ENCODE peak calls at places on chromosomes 1 and 21, in six cellular contexts. One of them, this sample, is unnamed. For H3K4me1, the result is how much of the 10 kb centered on the place peaks cover.

GRCh38 chr1:27960762-27961645 is 1.2 kb downstream of the XKR8 start:
- DNase-seq in ovary: no peak
- DNase-seq in Peyer's patch: no peak
- DNase-seq in CD4-positive, CD25-positive, alpha-beta regulatory T cell: no peak
- DNase-seq in CD8-positive, alpha-beta memory T cell: no peak
- DNase-seq in prostate gland: no peak
- DNase-seq in this sample: no peak

GRCh38 chr1:22507582-22507981 is 55.7 kb upstream of the EPHA8 start:
- DNase-seq in ovary: no peak
- DNase-seq in Peyer's patch: no peak
- DNase-seq in CD4-positive, CD25-positive, alpha-beta regulatory T cell: no peak
- DNase-seq in CD8-positive, alpha-beta memory T cell: no peak
- DNase-seq in prostate gland: no peak
- DNase-seq in this sample: no peak

GRCh38 chr1:234836045-234836681 is 226.2 kb upstream of the IRF2BP2 start:
- DNase-seq in ovary: no peak
- DNase-seq in Peyer's patch: no peak
- DNase-seq in CD4-positive, CD25-positive, alpha-beta regulatory T cell: no peak
- DNase-seq in CD8-positive, alpha-beta memory T cell: no peak
- DNase-seq in prostate gland: no peak
- DNase-seq in this sample: no peak

GRCh38 chr1:150537732-150538684 is 11.2 kb upstream of the ADAMTSL4 start:
- DNase-seq in ovary: no peak
- DNase-seq in Peyer's patch: no peak
- DNase-seq in CD4-positive, CD25-positive, alpha-beta regulatory T cell: no peak
- DNase-seq in CD8-positive, alpha-beta memory T cell: no peak
- DNase-seq in prostate gland: no peak
- DNase-seq in this sample: no peak

GRCh38 chr1:161953256-161953920 is 70.3 kb downstream of the OLFML2B start:
- DNase-seq in ovary: no peak
- DNase-seq in Peyer's patch: no peak
- DNase-seq in CD4-positive, CD25-positive, alpha-beta regulatory T cell: no peak
- DNase-seq in CD8-positive, alpha-beta memory T cell: no peak
- DNase-seq in prostate gland: no peak
- DNase-seq in this sample: no peak

GRCh38 chr1:206829875-206830274 is 35.5 kb upstream of the IL20 start:
- DNase-seq in ovary: no peak
- DNase-seq in Peyer's patch: no peak
- DNase-seq in CD4-positive, CD25-positive, alpha-beta regulatory T cell: peak
- DNase-seq in CD8-positive, alpha-beta memory T cell: no peak
- DNase-seq in prostate gland: no peak
- DNase-seq in this sample: no peak

GRCh38 chr1:150973826-150974579 is 632 bp downstream of the CERS2 start:
- DNase-seq in ovary: peak
- DNase-seq in Peyer's patch: peak
- DNase-seq in CD4-positive, CD25-positive, alpha-beta regulatory T cell: peak
- DNase-seq in CD8-positive, alpha-beta memory T cell: peak
- DNase-seq in prostate gland: peak
- DNase-seq in this sample: peak

GRCh38 chr21:39854572-39854971 is 12.7 kb upstream of the PCP4 start:
- DNase-seq in ovary: no peak
- DNase-seq in Peyer's patch: no peak
- DNase-seq in CD4-positive, CD25-positive, alpha-beta regulatory T cell: no peak
- DNase-seq in CD8-positive, alpha-beta memory T cell: no peak
- DNase-seq in prostate gland: no peak
- DNase-seq in this sample: no peak

GRCh38 chr1:201703646-201704438 is 125.1 kb upstream of the IPO9 start:
- DNase-seq in ovary: peak
- DNase-seq in Peyer's patch: peak
- DNase-seq in CD4-positive, CD25-positive, alpha-beta regulatory T cell: peak
- DNase-seq in CD8-positive, alpha-beta memory T cell: peak
- DNase-seq in prostate gland: peak
- DNase-seq in this sample: peak

GRCh38 chr1:209386156-209386555 is 197.4 kb upstream of the CAMK1G start:
- DNase-seq in ovary: no peak
- DNase-seq in Peyer's patch: no peak
- DNase-seq in CD4-positive, CD25-positive, alpha-beta regulatory T cell: no peak
- DNase-seq in CD8-positive, alpha-beta memory T cell: no peak
- DNase-seq in prostate gland: no peak
- DNase-seq in this sample: no peak

GRCh38 chr1:224747578-224747977 is 131.5 kb downstream of the CNIH3 start:
- DNase-seq in ovary: no peak
- DNase-seq in Peyer's patch: no peak
- DNase-seq in CD4-positive, CD25-positive, alpha-beta regulatory T cell: no peak
- DNase-seq in CD8-positive, alpha-beta memory T cell: no peak
- DNase-seq in prostate gland: no peak
- DNase-seq in this sample: peak

GRCh38 chr21:29376556-29376955 is 77.8 kb downstream of the BACH1 start:
- DNase-seq in ovary: peak
- DNase-seq in Peyer's patch: peak
- DNase-seq in CD4-positive, CD25-positive, alpha-beta regulatory T cell: peak
- DNase-seq in CD8-positive, alpha-beta memory T cell: peak
- DNase-seq in prostate gland: no peak
- DNase-seq in this sample: peak

GRCh38 chr1:93619507-93620168 is 62.0 kb downstream of the BCAR3 start:
- DNase-seq in ovary: no peak
- DNase-seq in Peyer's patch: no peak
- DNase-seq in CD4-positive, CD25-positive, alpha-beta regulatory T cell: peak
- DNase-seq in CD8-positive, alpha-beta memory T cell: no peak
- DNase-seq in prostate gland: no peak
- DNase-seq in this sample: no peak

GRCh38 chr21:34073749-34074282 is 438 bp downstream of the MRPS6 start:
- DNase-seq in ovary: peak
- DNase-seq in Peyer's patch: peak
- DNase-seq in CD4-positive, CD25-positive, alpha-beta regulatory T cell: peak
- DNase-seq in CD8-positive, alpha-beta memory T cell: no peak
- DNase-seq in prostate gland: peak
- DNase-seq in this sample: peak

GRCh38 chr1:64172458-64172983 is 30.9 kb upstream of the UBE2U start:
- DNase-seq in ovary: no peak
- DNase-seq in Peyer's patch: no peak
- DNase-seq in CD4-positive, CD25-positive, alpha-beta regulatory T cell: no peak
- DNase-seq in CD8-positive, alpha-beta memory T cell: no peak
- DNase-seq in prostate gland: no peak
- DNase-seq in this sample: peak

GRCh38 chr1:59071289-59071688 is 225.6 kb upstream of the FGGY start:
- DNase-seq in ovary: no peak
- DNase-seq in Peyer's patch: peak
- DNase-seq in CD4-positive, CD25-positive, alpha-beta regulatory T cell: peak
- DNase-seq in CD8-positive, alpha-beta memory T cell: peak
- DNase-seq in prostate gland: peak
- DNase-seq in this sample: no peak

GRCh38 chr1:59075021-59075420 is 221.9 kb upstream of the FGGY start:
- DNase-seq in ovary: no peak
- DNase-seq in Peyer's patch: no peak
- DNase-seq in CD4-positive, CD25-positive, alpha-beta regulatory T cell: no peak
- DNase-seq in CD8-positive, alpha-beta memory T cell: no peak
- DNase-seq in prostate gland: no peak
- DNase-seq in this sample: no peak

GRCh38 chr1:59072017-59072947 is 224.6 kb upstream of the FGGY start:
- DNase-seq in ovary: no peak
- DNase-seq in Peyer's patch: peak
- DNase-seq in CD4-positive, CD25-positive, alpha-beta regulatory T cell: peak
- DNase-seq in CD8-positive, alpha-beta memory T cell: no peak
- DNase-seq in prostate gland: no peak
- DNase-seq in this sample: no peak

GRCh38 chr1:59076612-59077011 is 220.3 kb upstream of the FGGY start:
- DNase-seq in ovary: no peak
- DNase-seq in Peyer's patch: no peak
- DNase-seq in CD4-positive, CD25-positive, alpha-beta regulatory T cell: no peak
- DNase-seq in CD8-positive, alpha-beta memory T cell: no peak
- DNase-seq in prostate gland: no peak
- DNase-seq in this sample: no peak

GRCh38 chr1:59074574-59074973 is 222.3 kb upstream of the FGGY start:
- DNase-seq in ovary: no peak
- DNase-seq in Peyer's patch: no peak
- DNase-seq in CD4-positive, CD25-positive, alpha-beta regulatory T cell: no peak
- DNase-seq in CD8-positive, alpha-beta memory T cell: no peak
- DNase-seq in prostate gland: no peak
- DNase-seq in this sample: no peak
- H3K4me1 ChIP-seq in ovary: under half
- H3K4me1 ChIP-seq in Peyer's patch: under half
- H3K4me1 ChIP-seq in CD4-positive, CD25-positive, alpha-beta regulatory T cell: under half
- H3K4me1 ChIP-seq in CD8-positive, alpha-beta memory T cell: under half
- H3K4me1 ChIP-seq in prostate gland: under half
- H3K4me1 ChIP-seq in this sample: under half

DNA sequence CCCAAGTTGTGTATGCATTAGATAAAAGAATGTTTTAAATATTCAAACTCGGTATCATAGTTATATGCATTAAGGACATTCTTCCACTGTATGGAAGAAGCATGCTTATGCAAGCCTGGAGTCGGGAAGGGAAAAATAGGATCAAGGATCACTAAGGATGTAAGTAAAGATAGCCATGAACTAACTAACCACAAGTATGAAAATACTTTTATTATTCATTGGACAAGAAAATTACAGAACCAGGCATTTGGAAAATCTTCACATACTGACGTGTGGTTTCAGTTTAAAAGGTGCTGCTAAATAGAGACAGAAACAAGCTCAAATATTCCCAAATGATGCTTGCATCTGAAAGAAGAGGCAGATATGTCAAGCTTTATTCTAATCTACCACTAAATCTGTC is 26.9 kb upstream of the DPYD start:
- DNase-seq in ovary: no peak
- DNase-seq in Peyer's patch: no peak
- DNase-seq in CD4-positive, CD25-positive, alpha-beta regulatory T cell: no peak
- DNase-seq in CD8-positive, alpha-beta memory T cell: no peak
- DNase-seq in prostate gland: no peak
- DNase-seq in this sample: no peak
- H3K4me3 ChIP-seq in ovary: no peak
- H3K4me3 ChIP-seq in Peyer's patch: no peak
- H3K4me3 ChIP-seq in CD4-positive, CD25-positive, alpha-beta regulatory T cell: no peak
- H3K4me3 ChIP-seq in CD8-positive, alpha-beta memory T cell: no peak
- H3K4me3 ChIP-seq in prostate gland: no peak
- H3K4me3 ChIP-seq in this sample: no peak

GRCh38 chr1:89610457-89610991 is 22.4 kb upstream of the LRRC8C start:
- DNase-seq in ovary: no peak
- DNase-seq in Peyer's patch: no peak
- DNase-seq in CD4-positive, CD25-positive, alpha-beta regulatory T cell: peak
- DNase-seq in CD8-positive, alpha-beta memory T cell: peak
- DNase-seq in prostate gland: no peak
- DNase-seq in this sample: no peak
- H3K4me1 ChIP-seq in ovary: under half
- H3K4me1 ChIP-seq in Peyer's patch: under half
- H3K4me1 ChIP-seq in CD4-positive, CD25-positive, alpha-beta regulatory T cell: half or more
- H3K4me1 ChIP-seq in CD8-positive, alpha-beta memory T cell: half or more
- H3K4me1 ChIP-seq in prostate gland: under half
- H3K4me1 ChIP-seq in this sample: under half

GRCh38 chr1:15620155-15620545 is 2.9 kb downstream of the DDI2 start:
- DNase-seq in ovary: no peak
- DNase-seq in Peyer's patch: no peak
- DNase-seq in CD4-positive, CD25-positive, alpha-beta regulatory T cell: peak
- DNase-seq in CD8-positive, alpha-beta memory T cell: peak
- DNase-seq in prostate gland: no peak
- DNase-seq in this sample: no peak
- H3K4me3 ChIP-seq in ovary: no peak
- H3K4me3 ChIP-seq in Peyer's patch: no peak
- H3K4me3 ChIP-seq in CD4-positive, CD25-positive, alpha-beta regulatory T cell: peak
- H3K4me3 ChIP-seq in CD8-positive, alpha-beta memory T cell: no peak
- H3K4me3 ChIP-seq in prostate gland: no peak
- H3K4me3 ChIP-seq in this sample: no peak

GRCh38 chr1:19410393-19410792 is 74.9 kb downstream of the CAPZB start:
- DNase-seq in ovary: no peak
- DNase-seq in Peyer's patch: no peak
- DNase-seq in CD4-positive, CD25-positive, alpha-beta regulatory T cell: no peak
- DNase-seq in CD8-positive, alpha-beta memory T cell: no peak
- DNase-seq in prostate gland: no peak
- DNase-seq in this sample: no peak

GRCh38 chr1:19413999-19414398 is 71.3 kb downstream of the CAPZB start:
- DNase-seq in ovary: no peak
- DNase-seq in Peyer's patch: no peak
- DNase-seq in CD4-positive, CD25-positive, alpha-beta regulatory T cell: no peak
- DNase-seq in CD8-positive, alpha-beta memory T cell: no peak
- DNase-seq in prostate gland: no peak
- DNase-seq in this sample: no peak

GRCh38 chr1:19409477-19410086 is 75.8 kb downstream of the CAPZB start:
- DNase-seq in ovary: no peak
- DNase-seq in Peyer's patch: no peak
- DNase-seq in CD4-positive, CD25-positive, alpha-beta regulatory T cell: no peak
- DNase-seq in CD8-positive, alpha-beta memory T cell: no peak
- DNase-seq in prostate gland: no peak
- DNase-seq in this sample: no peak

GRCh38 chr1:19412654-19413053 is 72.7 kb downstream of the CAPZB start:
- DNase-seq in ovary: no peak
- DNase-seq in Peyer's patch: no peak
- DNase-seq in CD4-positive, CD25-positive, alpha-beta regulatory T cell: no peak
- DNase-seq in CD8-positive, alpha-beta memory T cell: no peak
- DNase-seq in prostate gland: no peak
- DNase-seq in this sample: no peak

GRCh38 chr1:19411612-19412011 is 73.7 kb downstream of the CAPZB start:
- DNase-seq in ovary: no peak
- DNase-seq in Peyer's patch: peak
- DNase-seq in CD4-positive, CD25-positive, alpha-beta regulatory T cell: no peak
- DNase-seq in CD8-positive, alpha-beta memory T cell: no peak
- DNase-seq in prostate gland: no peak
- DNase-seq in this sample: no peak
- H3K4me1 ChIP-seq in ovary: under half
- H3K4me1 ChIP-seq in Peyer's patch: under half
- H3K4me1 ChIP-seq in CD4-positive, CD25-positive, alpha-beta regulatory T cell: under half
- H3K4me1 ChIP-seq in CD8-positive, alpha-beta memory T cell: under half
- H3K4me1 ChIP-seq in prostate gland: under half
- H3K4me1 ChIP-seq in this sample: under half

GRCh38 chr21:45478115-45478801 is 64.0 kb downstream of the SLC19A1 start:
- DNase-seq in ovary: peak
- DNase-seq in Peyer's patch: peak
- DNase-seq in CD4-positive, CD25-positive, alpha-beta regulatory T cell: peak
- DNase-seq in CD8-positive, alpha-beta memory T cell: peak
- DNase-seq in prostate gland: peak
- DNase-seq in this sample: peak
- H3K4me3 ChIP-seq in ovary: no peak
- H3K4me3 ChIP-seq in Peyer's patch: peak
- H3K4me3 ChIP-seq in CD4-positive, CD25-positive, alpha-beta regulatory T cell: peak
- H3K4me3 ChIP-seq in CD8-positive, alpha-beta memory T cell: peak
- H3K4me3 ChIP-seq in prostate gland: no peak
- H3K4me3 ChIP-seq in this sample: peak

GRCh38 chr1:118984086-118984989 is 3.8 kb downstream of the TBX15 start:
- DNase-seq in ovary: no peak
- DNase-seq in Peyer's patch: no peak
- DNase-seq in CD4-positive, CD25-positive, alpha-beta regulatory T cell: no peak
- DNase-seq in CD8-positive, alpha-beta memory T cell: no peak
- DNase-seq in prostate gland: no peak
- DNase-seq in this sample: no peak
- H3K4me1 ChIP-seq in ovary: under half
- H3K4me1 ChIP-seq in Peyer's patch: under half
- H3K4me1 ChIP-seq in CD4-positive, CD25-positive, alpha-beta regulatory T cell: under half
- H3K4me1 ChIP-seq in CD8-positive, alpha-beta memory T cell: under half
- H3K4me1 ChIP-seq in prostate gland: under half
- H3K4me1 ChIP-seq in this sample: under half